ENCODE peak calls at places on chromosomes 6 and 20, in seven cellular contexts. N is NCI-H524 treated with DMSO at 0.1 percent for 48 hours; J is heart right ventricle; L is kidney tubule cell; Y is effector memory CD4-positive, alpha-beta T cell; G is T follicular helper cell; Z is iris pigment epithelial cell. K is an unnamed sample.

GRCh38 chr20:44056010-44056698 is 130.8 kb downstream of the JPH2 start:
- DNase-seq in N (no peak), J (no peak), L (peak), Y (peak), G (peak), Z (no peak), K (no peak)

GRCh38 chr6:20709451-20709850 is 175.2 kb downstream of the CDKAL1 start:
- DNase-seq in N (no peak), J (no peak), L (no peak), Y (no peak), G (no peak), Z (peak), K (no peak)

GRCh38 chr6:164042212-164042611 is 627.7 kb downstream of the QKI start:
- DNase-seq in N (no peak), J (no peak), L (no peak), Y (no peak), G (no peak), Z (no peak), K (no peak)

GRCh38 chr6:26555505-26556262 is 17.5 kb downstream of the HMGN4 start:
- DNase-seq in N (no peak), J (no peak), L (peak), Y (no peak), G (no peak), Z (peak), K (peak)

GRCh38 chr6:127102299-127102698 is 16.2 kb upstream of the RSPO3 start:
- DNase-seq in N (no peak), J (no peak), L (peak), Y (no peak), G (no peak), Z (peak), K (no peak)

GRCh38 chr6:163489584-163489983 is 75.1 kb downstream of the QKI start:
- DNase-seq in N (no peak), J (no peak), L (no peak), Y (no peak), G (no peak), Z (peak), K (no peak)

GRCh38 chr6:167015302-167015701 is 16.1 kb downstream of the CEP43 start:
- DNase-seq in N (no peak), J (no peak), L (no peak), Y (no peak), G (no peak), Z (no peak), K (no peak)

GRCh38 chr6:117327149-117328004 is 62.0 kb downstream of the VGLL2 start:
- DNase-seq in N (no peak), J (no peak), L (no peak), Y (no peak), G (no peak), Z (no peak), K (no peak)

GRCh38 chr6:26329763-26330511 is 35.1 kb upstream of the BTN3A2 start:
- DNase-seq in N (peak), J (no peak), L (peak), Y (no peak), G (no peak), Z (peak), K (peak)

GRCh38 chr6:151807513-151808330 is at the start of gene ESR1:
- DNase-seq in N (no peak), J (peak), L (no peak), Y (no peak), G (no peak), Z (no peak), K (peak)

GRCh38 chr20:62631336-62632317 is 10.7 kb upstream of the SLCO4A1 start:
- DNase-seq in N (no peak), J (no peak), L (no peak), Y (no peak), G (no peak), Z (no peak), K (no peak)

GRCh38 chr6:71531841-71532240 is 243.2 kb downstream of the OGFRL1 start:
- DNase-seq in N (no peak), J (no peak), L (no peak), Y (no peak), G (no peak), Z (no peak), K (no peak)

GRCh38 chr6:107965746-107966145 is 7.7 kb upstream of the SEC63 start:
- DNase-seq in N (no peak), J (no peak), L (peak), Y (no peak), G (no peak), Z (peak), K (no peak)

GRCh38 chr6:5671162-5671561 is 335.6 kb downstream of the NRN1 start:
- DNase-seq in N (peak), J (no peak), L (peak), Y (no peak), G (no peak), Z (peak), K (peak)

GRCh38 chr20:62410742-62411478 is 3.8 kb upstream of the CABLES2 start:
- DNase-seq in N (no peak), J (no peak), L (no peak), Y (no peak), G (no peak), Z (no peak), K (no peak)

GRCh38 chr20:34066476-34067090 is 45.5 kb downstream of the EIF2S2 start:
- DNase-seq in N (no peak), J (no peak), L (no peak), Y (no peak), G (no peak), Z (peak), K (no peak)

GRCh38 chr20:38805502-38805957 is at the start of gene PPP1R16B:
- DNase-seq in N (no peak), J (peak), L (no peak), Y (peak), G (peak), Z (no peak), K (peak)

GRCh38 chr6:116376149-116376548 is 5.4 kb downstream of the DSE start:
- DNase-seq in N (no peak), J (no peak), L (no peak), Y (no peak), G (no peak), Z (no peak), K (no peak)

GRCh38 chr20:63538204-63539091 is 1.3 kb upstream of the PTK6 start:
- DNase-seq in N (no peak), J (no peak), L (peak), Y (peak), G (no peak), Z (no peak), K (peak)

GRCh38 chr6:44201200-44201599 is 15.5 kb upstream of the MYMX start:
- DNase-seq in N (no peak), J (no peak), L (no peak), Y (no peak), G (no peak), Z (no peak), K (no peak)

GRCh38 chr6:132167966-132168365 is 216.8 kb upstream of the CCN2 start:
- DNase-seq in N (no peak), J (no peak), L (no peak), Y (no peak), G (no peak), Z (no peak), K (no peak)

GRCh38 chr6:35305117-35305516 is 7.5 kb downstream of the DEF6 start:
- DNase-seq in N (no peak), J (no peak), L (no peak), Y (peak), G (no peak), Z (no peak), K (no peak)

GRCh38 chr6:146741609-146742008 is 142.8 kb downstream of the ADGB start:
- DNase-seq in N (no peak), J (no peak), L (no peak), Y (no peak), G (no peak), Z (peak), K (no peak)

GRCh38 chr20:10362674-10363073 is 71.3 kb downstream of the MKKS start:
- DNase-seq in N (no peak), J (no peak), L (no peak), Y (no peak), G (no peak), Z (no peak), K (no peak)

GRCh38 chr20:41380551-41381262 is 14.1 kb upstream of the EMILIN3 start:
- DNase-seq in N (no peak), J (no peak), L (no peak), Y (no peak), G (no peak), Z (no peak), K (no peak)